ENCODE peak calls at places on chromosomes 12 and 14, in nine cellular contexts. One of them, this sample, is unnamed.

GRCh38 chr12:91565816-91566215 is 383.2 kb upstream of the DCN start:
- DNase-seq in esophagus squamous epithelium: no peak
- DNase-seq in suprapubic skin: no peak
- DNase-seq in MM.1S: no peak
- DNase-seq in left ventricle myocardium inferior: no peak
- DNase-seq in gastrocnemius medialis: no peak
- DNase-seq in IMR-90: no peak
- DNase-seq in right lobe of liver: no peak
- DNase-seq in neuronal stem cell: no peak
- DNase-seq in this sample: no peak

GRCh38 chr12:31906581-31907286 is 52.5 kb upstream of the RESF1 start:
- DNase-seq in esophagus squamous epithelium: no peak
- DNase-seq in suprapubic skin: no peak
- DNase-seq in MM.1S: no peak
- DNase-seq in left ventricle myocardium inferior: no peak
- DNase-seq in gastrocnemius medialis: no peak
- DNase-seq in IMR-90: no peak
- DNase-seq in right lobe of liver: no peak
- DNase-seq in neuronal stem cell: no peak
- DNase-seq in this sample: no peak

GRCh38 chr12:130715996-130716917 is at the start of gene RIMBP2:
- DNase-seq in esophagus squamous epithelium: no peak
- DNase-seq in suprapubic skin: no peak
- DNase-seq in MM.1S: no peak
- DNase-seq in left ventricle myocardium inferior: no peak
- DNase-seq in gastrocnemius medialis: no peak
- DNase-seq in IMR-90: peak; percentile 1
- DNase-seq in right lobe of liver: no peak
- DNase-seq in neuronal stem cell: peak; percentile 68
- DNase-seq in this sample: no peak

GRCh38 chr14:76863724-76864407 is 37.7 kb downstream of the LRRC74A start:
- DNase-seq in esophagus squamous epithelium: no peak
- DNase-seq in suprapubic skin: no peak
- DNase-seq in MM.1S: peak; percentile 7
- DNase-seq in left ventricle myocardium inferior: peak; percentile 64
- DNase-seq in gastrocnemius medialis: peak; percentile 32
- DNase-seq in IMR-90: no peak
- DNase-seq in right lobe of liver: no peak
- DNase-seq in neuronal stem cell: no peak
- DNase-seq in this sample: no peak

GRCh38 chr12:23504641-23505399 is 444.6 kb downstream of the SOX5 start:
- DNase-seq in esophagus squamous epithelium: no peak
- DNase-seq in suprapubic skin: no peak
- DNase-seq in MM.1S: no peak
- DNase-seq in left ventricle myocardium inferior: no peak
- DNase-seq in gastrocnemius medialis: no peak
- DNase-seq in IMR-90: no peak
- DNase-seq in right lobe of liver: no peak
- DNase-seq in neuronal stem cell: no peak
- DNase-seq in this sample: no peak

GRCh38 chr12:114671321-114671663 is 12.7 kb downstream of the TBX3 start:
- DNase-seq in esophagus squamous epithelium: no peak
- DNase-seq in suprapubic skin: no peak
- DNase-seq in MM.1S: no peak
- DNase-seq in left ventricle myocardium inferior: no peak
- DNase-seq in gastrocnemius medialis: no peak
- DNase-seq in IMR-90: no peak
- DNase-seq in right lobe of liver: no peak
- DNase-seq in neuronal stem cell: peak; percentile 20
- DNase-seq in this sample: no peak

GRCh38 chr12:45934956-45935355 is 55.4 kb downstream of the SCAF11 start:
- DNase-seq in esophagus squamous epithelium: no peak
- DNase-seq in suprapubic skin: no peak
- DNase-seq in MM.1S: no peak
- DNase-seq in left ventricle myocardium inferior: no peak
- DNase-seq in gastrocnemius medialis: no peak
- DNase-seq in IMR-90: no peak
- DNase-seq in right lobe of liver: no peak
- DNase-seq in neuronal stem cell: no peak
- DNase-seq in this sample: no peak

GRCh38 chr14:74347795-74348100 is 523 bp upstream of the VRTN start:
- DNase-seq in esophagus squamous epithelium: no peak
- DNase-seq in suprapubic skin: no peak
- DNase-seq in MM.1S: no peak
- DNase-seq in left ventricle myocardium inferior: no peak
- DNase-seq in gastrocnemius medialis: no peak
- DNase-seq in IMR-90: no peak
- DNase-seq in right lobe of liver: no peak
- DNase-seq in neuronal stem cell: no peak
- DNase-seq in this sample: no peak

GRCh38 chr12:61018571-61018970 is 1241.6 kb upstream of the USP15 start:
- DNase-seq in esophagus squamous epithelium: no peak
- DNase-seq in suprapubic skin: no peak
- DNase-seq in MM.1S: peak; percentile 28
- DNase-seq in left ventricle myocardium inferior: no peak
- DNase-seq in gastrocnemius medialis: no peak
- DNase-seq in IMR-90: no peak
- DNase-seq in right lobe of liver: no peak
- DNase-seq in neuronal stem cell: no peak
- DNase-seq in this sample: no peak

GRCh38 chr12:123471374-123472068 is 13.6 kb downstream of the SNRNP35 start:
- DNase-seq in esophagus squamous epithelium: no peak
- DNase-seq in suprapubic skin: no peak
- DNase-seq in MM.1S: no peak
- DNase-seq in left ventricle myocardium inferior: peak; percentile 57
- DNase-seq in gastrocnemius medialis: no peak
- DNase-seq in IMR-90: peak; percentile 92
- DNase-seq in right lobe of liver: no peak
- DNase-seq in neuronal stem cell: no peak
- DNase-seq in this sample: no peak

GRCh38 chr12:124505001-124505818 is 62.2 kb downstream of the NCOR2 start:
- DNase-seq in esophagus squamous epithelium: no peak
- DNase-seq in suprapubic skin: no peak
- DNase-seq in MM.1S: no peak
- DNase-seq in left ventricle myocardium inferior: no peak
- DNase-seq in gastrocnemius medialis: no peak
- DNase-seq in IMR-90: no peak
- DNase-seq in right lobe of liver: no peak
- DNase-seq in neuronal stem cell: no peak
- DNase-seq in this sample: no peak

GRCh38 chr12:124504273-124505000 is 63.0 kb downstream of the NCOR2 start:
- DNase-seq in esophagus squamous epithelium: no peak
- DNase-seq in suprapubic skin: no peak
- DNase-seq in MM.1S: no peak
- DNase-seq in left ventricle myocardium inferior: no peak
- DNase-seq in gastrocnemius medialis: no peak
- DNase-seq in IMR-90: no peak
- DNase-seq in right lobe of liver: no peak
- DNase-seq in neuronal stem cell: no peak
- DNase-seq in this sample: no peak

GRCh38 chr12:124506832-124507153 is 60.6 kb downstream of the NCOR2 start:
- DNase-seq in esophagus squamous epithelium: no peak
- DNase-seq in suprapubic skin: no peak
- DNase-seq in MM.1S: no peak
- DNase-seq in left ventricle myocardium inferior: no peak
- DNase-seq in gastrocnemius medialis: no peak
- DNase-seq in IMR-90: no peak
- DNase-seq in right lobe of liver: no peak
- DNase-seq in neuronal stem cell: no peak
- DNase-seq in this sample: no peak

GRCh38 chr12:124507188-124508109 is 60.0 kb downstream of the NCOR2 start:
- DNase-seq in esophagus squamous epithelium: no peak
- DNase-seq in suprapubic skin: no peak
- DNase-seq in MM.1S: no peak
- DNase-seq in left ventricle myocardium inferior: peak; percentile 73
- DNase-seq in gastrocnemius medialis: no peak
- DNase-seq in IMR-90: peak; percentile 69
- DNase-seq in right lobe of liver: no peak
- DNase-seq in neuronal stem cell: no peak
- DNase-seq in this sample: no peak

GRCh38 chr12:124506145-124506831 is 61.1 kb downstream of the NCOR2 start:
- DNase-seq in esophagus squamous epithelium: peak; percentile 25
- DNase-seq in suprapubic skin: peak; percentile 89
- DNase-seq in MM.1S: no peak
- DNase-seq in left ventricle myocardium inferior: peak; percentile 86
- DNase-seq in gastrocnemius medialis: peak; percentile 52
- DNase-seq in IMR-90: no peak
- DNase-seq in right lobe of liver: peak; percentile 70
- DNase-seq in neuronal stem cell: no peak
- DNase-seq in this sample: no peak
- H3K27ac ChIP-seq in esophagus squamous epithelium: peak overlapping the region; percentile 86
- H3K27ac ChIP-seq in suprapubic skin: peak overlapping the region; percentile 82
- H3K27ac ChIP-seq in MM.1S: no peak overlapping the region
- H3K27ac ChIP-seq in left ventricle myocardium inferior: peak overlapping the region; percentile 100
- H3K27ac ChIP-seq in gastrocnemius medialis: peak overlapping the region; percentile 98
- H3K27ac ChIP-seq in IMR-90: no peak overlapping the region
- H3K27ac ChIP-seq in right lobe of liver: peak overlapping the region; percentile 37
- H3K27ac ChIP-seq in neuronal stem cell: peak overlapping the region; percentile 38
- H3K27ac ChIP-seq in this sample: peak overlapping the region; percentile 52

GRCh38 chr12:12889701-12890100 is 1.7 kb upstream of the GPRC5A start:
- DNase-seq in esophagus squamous epithelium: no peak
- DNase-seq in suprapubic skin: no peak
- DNase-seq in MM.1S: no peak
- DNase-seq in left ventricle myocardium inferior: no peak
- DNase-seq in gastrocnemius medialis: no peak
- DNase-seq in IMR-90: no peak
- DNase-seq in right lobe of liver: no peak
- DNase-seq in neuronal stem cell: no peak
- DNase-seq in this sample: no peak
- H3K27ac ChIP-seq in esophagus squamous epithelium: no peak overlapping the region
- H3K27ac ChIP-seq in suprapubic skin: no peak overlapping the region
- H3K27ac ChIP-seq in MM.1S: no peak overlapping the region
- H3K27ac ChIP-seq in left ventricle myocardium inferior: no peak overlapping the region
- H3K27ac ChIP-seq in gastrocnemius medialis: no peak overlapping the region
- H3K27ac ChIP-seq in IMR-90: no peak overlapping the region
- H3K27ac ChIP-seq in right lobe of liver: no peak overlapping the region
- H3K27ac ChIP-seq in neuronal stem cell: no peak overlapping the region
- H3K27ac ChIP-seq in this sample: no peak overlapping the region

DNA sequence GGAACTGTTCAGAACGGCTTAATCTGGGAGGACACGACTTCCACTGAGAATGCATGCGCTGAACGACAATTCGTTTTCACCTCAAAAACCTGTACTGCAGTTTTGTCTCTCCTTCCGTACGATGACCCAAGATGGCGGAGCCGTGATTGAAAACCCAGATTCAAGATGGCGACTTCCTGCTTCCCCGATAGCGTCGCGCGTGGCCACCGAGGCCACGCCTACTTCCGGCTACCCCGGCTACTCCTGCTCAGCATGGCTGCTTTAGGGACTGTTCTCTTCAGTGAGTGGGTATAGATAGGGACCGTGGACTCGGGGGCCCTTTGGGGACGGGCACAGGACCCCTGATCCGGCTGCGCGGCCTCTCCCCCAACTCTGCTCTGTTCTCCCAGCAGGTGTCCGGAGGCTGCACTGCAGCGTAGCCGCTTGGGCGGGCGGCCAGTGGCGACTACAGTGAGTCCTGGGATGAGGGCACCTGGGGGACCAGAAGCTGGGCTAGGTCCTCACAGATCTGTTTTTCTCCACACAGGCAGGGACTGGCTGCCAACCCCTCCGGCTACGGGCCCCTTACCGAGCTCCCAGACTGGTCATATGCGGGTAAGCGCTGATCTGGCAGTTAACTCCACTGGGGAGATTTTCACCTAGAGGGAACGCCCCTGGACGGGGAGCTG is at the start of gene MRPL52:
- DNase-seq in esophagus squamous epithelium: peak; percentile 60
- DNase-seq in suprapubic skin: peak; percentile 93
- DNase-seq in MM.1S: peak; percentile 81
- DNase-seq in left ventricle myocardium inferior: peak; percentile 89
- DNase-seq in gastrocnemius medialis: peak; percentile 82
- DNase-seq in IMR-90: peak; percentile 87
- DNase-seq in right lobe of liver: peak; percentile 91
- DNase-seq in neuronal stem cell: no peak
- DNase-seq in this sample: peak; percentile 85
- H3K27ac ChIP-seq in esophagus squamous epithelium: peak within 1 kb of the TSS; percentile 86
- H3K27ac ChIP-seq in suprapubic skin: peak within 1 kb of the TSS; percentile 57
- H3K27ac ChIP-seq in MM.1S: peak within 1 kb of the TSS; percentile 49
- H3K27ac ChIP-seq in left ventricle myocardium inferior: peak within 1 kb of the TSS; percentile 89
- H3K27ac ChIP-seq in gastrocnemius medialis: peak within 1 kb of the TSS; percentile 87
- H3K27ac ChIP-seq in IMR-90: peak within 1 kb of the TSS; percentile 82
- H3K27ac ChIP-seq in right lobe of liver: peak within 1 kb of the TSS; percentile 53
- H3K27ac ChIP-seq in neuronal stem cell: no peak within 1 kb of the TSS
- H3K27ac ChIP-seq in this sample: peak within 1 kb of the TSS; percentile 83

GRCh38 chr12:15206831-15207394 is 14.3 kb downstream of the RERG start:
- DNase-seq in esophagus squamous epithelium: no peak
- DNase-seq in suprapubic skin: no peak
- DNase-seq in MM.1S: no peak
- DNase-seq in left ventricle myocardium inferior: no peak
- DNase-seq in gastrocnemius medialis: no peak
- DNase-seq in IMR-90: no peak
- DNase-seq in right lobe of liver: no peak
- DNase-seq in neuronal stem cell: no peak
- DNase-seq in this sample: no peak
- H3K27ac ChIP-seq in esophagus squamous epithelium: peak overlapping the region; percentile 62
- H3K27ac ChIP-seq in suprapubic skin: peak overlapping the region; percentile 66
- H3K27ac ChIP-seq in MM.1S: no peak overlapping the region
- H3K27ac ChIP-seq in left ventricle myocardium inferior: peak overlapping the region; percentile 76
- H3K27ac ChIP-seq in gastrocnemius medialis: peak overlapping the region; percentile 63
- H3K27ac ChIP-seq in IMR-90: no peak overlapping the region
- H3K27ac ChIP-seq in right lobe of liver: no peak overlapping the region
- H3K27ac ChIP-seq in neuronal stem cell: no peak overlapping the region
- H3K27ac ChIP-seq in this sample: no peak overlapping the region

GRCh38 chr12:121239335-121239678 is 29.4 kb downstream of the P2RX4 start:
- DNase-seq in esophagus squamous epithelium: no peak
- DNase-seq in suprapubic skin: no peak
- DNase-seq in MM.1S: no peak
- DNase-seq in left ventricle myocardium inferior: no peak
- DNase-seq in gastrocnemius medialis: no peak
- DNase-seq in IMR-90: no peak
- DNase-seq in right lobe of liver: no peak
- DNase-seq in neuronal stem cell: no peak
- DNase-seq in this sample: no peak

GRCh38 chr12:121239704-121240420 is 29.9 kb downstream of the P2RX4 start:
- DNase-seq in esophagus squamous epithelium: no peak
- DNase-seq in suprapubic skin: no peak
- DNase-seq in MM.1S: no peak
- DNase-seq in left ventricle myocardium inferior: no peak
- DNase-seq in gastrocnemius medialis: no peak
- DNase-seq in IMR-90: no peak
- DNase-seq in right lobe of liver: no peak
- DNase-seq in neuronal stem cell: no peak
- DNase-seq in this sample: no peak

GRCh38 chr12:121238604-121239334 is 28.8 kb downstream of the P2RX4 start:
- DNase-seq in esophagus squamous epithelium: no peak
- DNase-seq in suprapubic skin: no peak
- DNase-seq in MM.1S: no peak
- DNase-seq in left ventricle myocardium inferior: no peak
- DNase-seq in gastrocnemius medialis: no peak
- DNase-seq in IMR-90: no peak
- DNase-seq in right lobe of liver: no peak
- DNase-seq in neuronal stem cell: no peak
- DNase-seq in this sample: no peak

GRCh38 chr12:121240484-121241202 is 30.7 kb downstream of the P2RX4 start:
- DNase-seq in esophagus squamous epithelium: no peak
- DNase-seq in suprapubic skin: peak; percentile 85
- DNase-seq in MM.1S: no peak
- DNase-seq in left ventricle myocardium inferior: peak; percentile 79
- DNase-seq in gastrocnemius medialis: peak; percentile 11
- DNase-seq in IMR-90: no peak
- DNase-seq in right lobe of liver: peak; percentile 67
- DNase-seq in neuronal stem cell: no peak
- DNase-seq in this sample: no peak

GRCh38 chr12:121241203-121241970 is 31.5 kb downstream of the P2RX4 start:
- DNase-seq in esophagus squamous epithelium: no peak
- DNase-seq in suprapubic skin: no peak
- DNase-seq in MM.1S: no peak
- DNase-seq in left ventricle myocardium inferior: no peak
- DNase-seq in gastrocnemius medialis: no peak
- DNase-seq in IMR-90: no peak
- DNase-seq in right lobe of liver: no peak
- DNase-seq in neuronal stem cell: no peak
- DNase-seq in this sample: no peak
- H3K27ac ChIP-seq in esophagus squamous epithelium: peak overlapping the region; percentile 67
- H3K27ac ChIP-seq in suprapubic skin: peak overlapping the region; percentile 60
- H3K27ac ChIP-seq in MM.1S: no peak overlapping the region
- H3K27ac ChIP-seq in left ventricle myocardium inferior: peak overlapping the region; percentile 60
- H3K27ac ChIP-seq in gastrocnemius medialis: no peak overlapping the region
- H3K27ac ChIP-seq in IMR-90: no peak overlapping the region
- H3K27ac ChIP-seq in right lobe of liver: peak overlapping the region; percentile 13
- H3K27ac ChIP-seq in neuronal stem cell: peak overlapping the region; percentile 6
- H3K27ac ChIP-seq in this sample: no peak overlapping the region

This sample was measured in substantia nigra.